ENCODE peak calls at places on chromosome 15, in ten cellular contexts. Z is GM23338; A is ovary; I is OCI-LY7; F is esophagus squamous epithelium; X is neural progenitor cell; Q is CD8-positive, alpha-beta T cell; L is sigmoid colon; V is thoracic aorta; K is CD4-positive, alpha-beta T cell. M is an unnamed sample.

GRCh38 chr15:76140069-76140454 is 80.3 kb downstream of the TMEM266 start:
- DNase-seq in Z (peak), A (no peak), I (no peak), F (no peak), X (peak), Q (no peak), L (no peak), V (no peak), K (no peak), M (no peak)

GRCh38 chr15:61403884-61404283 is 174.8 kb upstream of the RORA start:
- DNase-seq in Z (no peak), A (no peak), I (no peak), F (no peak), X (no peak), Q (no peak), L (no peak), V (no peak), K (no peak), M (no peak)

GRCh38 chr15:32718082-32718821 is 448 bp downstream of the GREM1 start:
- DNase-seq in Z (peak), A (no peak), I (no peak), F (no peak), X (peak), Q (no peak), L (no peak), V (no peak), K (no peak), M (no peak)

GRCh38 chr15:101126618-101127502 is 125.0 kb downstream of the CHSY1 start:
- DNase-seq in Z (no peak), A (no peak), I (no peak), F (no peak), X (peak), Q (no peak), L (no peak), V (no peak), K (no peak), M (no peak)

GRCh38 chr15:79886119-79886518 is 10.7 kb downstream of the MTHFS start:
- DNase-seq in Z (no peak), A (no peak), I (no peak), F (no peak), X (no peak), Q (no peak), L (no peak), V (no peak), K (no peak), M (no peak)

GRCh38 chr15:36571301-36571700 is 8.1 kb upstream of the CDIN1 start:
- DNase-seq in Z (no peak), A (no peak), I (no peak), F (no peak), X (no peak), Q (no peak), L (no peak), V (no peak), K (no peak), M (no peak)

GRCh38 chr15:75902129-75902557 is 1.5 kb upstream of the FBXO22 start:
- DNase-seq in Z (peak), A (no peak), I (no peak), F (no peak), X (peak), Q (no peak), L (no peak), V (no peak), K (no peak), M (no peak)

GRCh38 chr15:66907826-66908502 is 157.4 kb upstream of the SMAD3 start:
- DNase-seq in Z (no peak), A (no peak), I (peak), F (no peak), X (no peak), Q (no peak), L (peak), V (no peak), K (no peak), M (peak)

GRCh38 chr15:47711654-47712053 is 5.7 kb upstream of the SEMA6D start:
- DNase-seq in Z (peak), A (no peak), I (peak), F (no peak), X (peak), Q (no peak), L (no peak), V (no peak), K (no peak), M (no peak)

GRCh38 chr15:26134812-26135211 is 271.7 kb upstream of the ATP10A start:
- DNase-seq in Z (peak), A (no peak), I (no peak), F (no peak), X (no peak), Q (no peak), L (no peak), V (no peak), K (no peak), M (no peak)

GRCh38 chr15:28873585-28874139 is 12.1 kb upstream of the APBA2 start:
- DNase-seq in Z (no peak), A (no peak), I (no peak), F (no peak), X (no peak), Q (no peak), L (no peak), V (no peak), K (no peak), M (no peak)

GRCh38 chr15:73322665-73323373 is 45.9 kb downstream of the HCN4 start:
- DNase-seq in Z (no peak), A (no peak), I (no peak), F (no peak), X (no peak), Q (no peak), L (peak), V (no peak), K (no peak), M (no peak)

GRCh38 chr15:73323956-73324355 is 44.8 kb downstream of the HCN4 start:
- DNase-seq in Z (no peak), A (no peak), I (no peak), F (no peak), X (no peak), Q (no peak), L (peak), V (no peak), K (no peak), M (no peak)

GRCh38 chr15:73324496-73325170 is 44.1 kb downstream of the HCN4 start:
- DNase-seq in Z (no peak), A (no peak), I (no peak), F (no peak), X (no peak), Q (no peak), L (no peak), V (no peak), K (no peak), M (no peak)

GRCh38 chr15:73321496-73322344 is 47.0 kb downstream of the HCN4 start:
- DNase-seq in Z (peak), A (no peak), I (no peak), F (no peak), X (peak), Q (no peak), L (peak), V (no peak), K (no peak), M (no peak)

GRCh38 chr15:73323374-73323955 is 45.3 kb downstream of the HCN4 start:
- DNase-seq in Z (no peak), A (no peak), I (no peak), F (no peak), X (no peak), Q (no peak), L (no peak), V (no peak), K (no peak), M (no peak)
- TF ChIP-seq CTCF in Z (no peak), A (no peak), I (no peak), F (no peak), X (no peak), Q (no peak), L (no peak), V (no peak), K (no peak), M (no peak)

DNA sequence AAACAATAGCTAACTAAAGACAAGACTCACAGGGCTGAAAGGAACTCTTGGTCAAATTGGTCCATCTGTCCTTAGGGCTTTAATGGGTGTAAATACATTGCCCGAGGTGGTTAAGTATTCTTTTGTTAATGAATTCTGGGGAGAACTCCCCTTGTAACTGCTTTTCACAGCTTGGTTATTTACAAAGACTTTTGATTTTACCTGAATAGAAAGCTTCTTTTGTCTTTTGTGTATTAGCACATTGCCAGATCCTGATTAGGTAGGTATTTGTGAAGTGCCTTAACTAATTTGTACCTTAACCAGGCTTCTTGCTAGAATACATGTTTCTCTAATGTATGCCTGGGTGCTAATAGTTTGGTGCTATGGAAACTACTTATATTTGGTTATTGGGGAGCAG is 14.0 kb downstream of the CHD2 start:
- DNase-seq in Z (peak), A (no peak), I (no peak), F (no peak), X (no peak), Q (no peak), L (no peak), V (no peak), K (no peak), M (no peak)
- H3K27ac ChIP-seq in Z (no peak), A (no peak), I (peak), F (peak), X (peak), Q (peak), L (peak), V (peak), K (peak), M (peak)

DNA sequence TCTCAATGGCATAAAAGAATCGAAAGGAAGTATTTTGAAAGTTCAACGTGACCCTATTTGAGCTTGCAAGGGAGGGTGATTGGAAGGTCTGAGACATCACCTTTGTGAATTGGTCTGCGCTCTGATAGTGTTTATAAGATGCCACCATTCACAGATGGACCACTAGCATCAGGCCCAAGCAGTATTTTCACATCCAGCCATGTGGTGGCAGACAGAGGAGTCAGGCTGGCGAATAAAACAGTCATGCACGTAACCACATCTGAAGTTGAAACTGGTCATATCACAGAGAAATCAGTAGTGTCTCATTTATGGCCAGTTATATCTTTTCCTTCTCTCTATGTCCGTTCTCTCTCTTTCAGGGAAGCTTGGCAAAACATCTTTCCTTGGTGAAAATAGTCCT is 170.1 kb upstream of the ONECUT1 start:
- DNase-seq in Z (no peak), A (no peak), I (no peak), F (no peak), X (no peak), Q (no peak), L (no peak), V (no peak), K (no peak), M (no peak)
- TF ChIP-seq CTCF in Z (peak), A (no peak), I (no peak), F (no peak), X (no peak), Q (no peak), L (no peak), V (no peak), K (no peak), M (no peak)

DNA sequence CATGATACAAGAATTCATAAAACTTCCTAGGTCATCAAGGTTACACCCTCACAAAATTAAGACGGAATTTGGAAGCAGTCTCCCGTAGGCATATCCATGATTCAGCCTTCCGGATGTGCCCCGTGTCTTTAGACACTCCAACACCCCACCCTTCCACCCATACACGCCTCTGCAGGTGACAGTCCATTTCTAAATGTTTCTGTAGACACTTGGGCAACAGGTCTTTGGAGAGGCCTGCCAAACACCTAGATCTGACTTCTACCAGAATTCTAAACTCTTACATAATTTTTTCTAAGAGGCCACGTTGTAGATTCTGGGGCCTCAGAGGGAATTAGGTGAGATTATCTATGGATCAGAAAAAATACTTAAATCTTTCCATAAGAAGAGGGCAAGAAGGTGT is 49.9 kb downstream of the LDHAL6B start:
- DNase-seq in Z (no peak), A (no peak), I (no peak), F (no peak), X (no peak), Q (no peak), L (no peak), V (no peak), K (no peak), M (no peak)
- H3K27ac ChIP-seq in Z (no peak), A (no peak), I (no peak), F (no peak), X (no peak), Q (no peak), L (no peak), V (no peak), K (no peak), M (no peak)

GRCh38 chr15:89652666-89653065 is 2.6 kb downstream of the KIF7 start:
- DNase-seq in Z (no peak), A (peak), I (no peak), F (no peak), X (no peak), Q (no peak), L (peak), V (no peak), K (no peak), M (no peak)
- TF ChIP-seq CTCF in Z (peak), A (no peak), I (no peak), F (no peak), X (no peak), Q (no peak), L (no peak), V (no peak), K (no peak), M (no peak)

GRCh38 chr15:68432665-68433064 is 702 bp upstream of the ITGA11 start:
- DNase-seq in Z (no peak), A (no peak), I (no peak), F (no peak), X (no peak), Q (no peak), L (no peak), V (no peak), K (no peak), M (peak)

GRCh38 chr15:68431037-68431791 is 749 bp downstream of the ITGA11 start:
- DNase-seq in Z (peak), A (peak), I (no peak), F (no peak), X (peak), Q (no peak), L (no peak), V (no peak), K (no peak), M (peak)

GRCh38 chr15:68430471-68431036 is 1.4 kb downstream of the ITGA11 start:
- DNase-seq in Z (no peak), A (no peak), I (no peak), F (no peak), X (no peak), Q (no peak), L (no peak), V (no peak), K (no peak), M (no peak)

GRCh38 chr15:68433551-68433950 is 1.6 kb upstream of the ITGA11 start:
- DNase-seq in Z (no peak), A (no peak), I (no peak), F (no peak), X (no peak), Q (no peak), L (no peak), V (no peak), K (no peak), M (no peak)

DNA sequence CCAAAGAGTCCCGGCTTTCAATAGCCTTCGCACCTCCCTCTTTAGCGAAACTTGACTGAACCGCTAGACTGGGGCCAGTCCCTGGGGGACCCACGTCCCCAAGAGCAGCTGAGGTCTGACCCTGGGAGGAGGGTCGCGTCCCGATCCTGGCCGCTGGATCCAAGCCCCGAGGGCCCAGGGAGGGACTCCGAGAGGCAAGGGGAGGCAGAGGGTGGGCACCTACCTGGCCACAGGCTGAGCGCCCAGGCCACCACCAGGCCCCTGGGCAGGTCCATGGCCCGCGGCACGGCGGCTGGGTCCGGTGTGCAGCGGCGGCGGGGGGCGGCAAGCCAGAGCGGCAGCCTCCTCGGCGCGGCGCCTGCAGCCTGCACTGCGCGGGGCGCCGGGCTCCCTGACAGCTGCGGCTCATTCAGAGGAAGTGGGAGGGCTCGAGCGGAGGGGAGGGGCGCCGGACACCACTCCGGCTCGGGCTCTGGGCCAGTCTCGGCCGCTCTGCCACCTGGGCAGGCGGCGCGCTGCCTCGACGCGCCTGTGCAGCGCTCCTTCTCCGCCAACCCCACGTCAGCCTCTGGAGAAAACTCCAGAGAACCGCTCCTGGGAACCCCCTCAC is at the start of gene ITGA11:
- DNase-seq in Z (peak), A (peak), I (no peak), F (no peak), X (peak), Q (no peak), L (peak), V (peak), K (no peak), M (peak)
- H3K27ac ChIP-seq in Z (no peak), A (no peak), I (no peak), F (peak), X (no peak), Q (no peak), L (peak), V (peak), K (no peak), M (peak)

GRCh38 chr15:74295800-74296199 is 59.7 kb downstream of the CCDC33 start:
- DNase-seq in Z (no peak), A (no peak), I (no peak), F (no peak), X (no peak), Q (no peak), L (no peak), V (no peak), K (no peak), M (no peak)

GRCh38 chr15:74291101-74292071 is 55.3 kb downstream of the CCDC33 start:
- DNase-seq in Z (peak), A (peak), I (peak), F (no peak), X (peak), Q (peak), L (peak), V (peak), K (peak), M (peak)

GRCh38 chr15:74290645-74291044 is 54.5 kb downstream of the CCDC33 start:
- DNase-seq in Z (no peak), A (no peak), I (no peak), F (no peak), X (no peak), Q (no peak), L (no peak), V (no peak), K (no peak), M (no peak)

GRCh38 chr15:74293021-74293810 is 57.1 kb downstream of the CCDC33 start:
- DNase-seq in Z (no peak), A (no peak), I (no peak), F (no peak), X (no peak), Q (no peak), L (no peak), V (no peak), K (no peak), M (no peak)

DNA sequence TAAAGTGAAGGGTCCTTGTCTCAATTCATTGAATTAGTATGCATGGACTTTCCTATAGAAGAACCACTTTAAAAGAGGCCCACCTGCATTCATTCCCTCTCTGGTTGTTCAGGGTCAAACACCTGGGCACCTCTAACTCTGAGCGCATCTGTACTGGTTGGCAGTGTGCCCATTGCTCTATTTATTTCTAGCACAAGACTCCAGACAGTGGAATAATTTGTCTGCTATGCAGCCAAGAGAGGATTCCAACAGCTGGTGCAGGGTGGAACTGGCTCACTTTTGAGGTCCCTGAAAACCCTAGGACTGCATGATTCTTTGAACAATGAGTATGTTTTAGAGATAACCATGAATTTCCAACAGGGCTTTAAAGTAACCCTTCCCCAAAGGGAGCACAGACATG is 57.9 kb downstream of the CCDC33 start:
- DNase-seq in Z (no peak), A (no peak), I (no peak), F (no peak), X (no peak), Q (no peak), L (no peak), V (no peak), K (no peak), M (no peak)
- TF ChIP-seq CTCF in Z (no peak), A (no peak), I (no peak), F (no peak), X (no peak), Q (no peak), L (no peak), V (no peak), K (no peak), M (no peak)

DNA sequence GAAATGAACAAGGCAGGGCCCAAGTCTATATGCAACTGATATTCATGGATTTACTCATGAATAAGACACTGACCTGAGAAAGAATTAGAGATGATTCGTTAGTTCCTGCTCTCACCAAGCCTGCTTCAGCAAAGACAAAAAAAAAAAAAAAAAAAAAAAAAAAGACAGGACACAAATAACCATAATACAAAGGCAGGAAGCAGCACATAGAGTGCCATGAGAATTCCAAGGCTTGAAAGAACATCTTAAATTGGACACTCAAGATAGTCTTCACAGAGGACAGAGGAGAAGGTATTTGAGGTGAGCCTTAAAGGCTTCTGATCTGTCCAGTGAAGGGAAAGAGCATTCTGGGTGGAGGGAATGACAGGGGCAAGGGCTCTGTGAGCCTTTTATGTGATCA is 54.8 kb upstream of the NR2E3 start:
- DNase-seq in Z (no peak), A (no peak), I (no peak), F (no peak), X (no peak), Q (no peak), L (no peak), V (no peak), K (no peak), M (no peak)
- H3K27ac ChIP-seq in Z (no peak), A (no peak), I (no peak), F (no peak), X (no peak), Q (no peak), L (no peak), V (no peak), K (no peak), M (no peak)

GRCh38 chr15:96354731-96355560 is 24.4 kb downstream of the NR2F2 start:
- DNase-seq in Z (no peak), A (no peak), I (no peak), F (no peak), X (peak), Q (no peak), L (no peak), V (no peak), K (no peak), M (no peak)
- TF ChIP-seq CTCF in Z (no peak), A (peak), I (no peak), F (peak), X (peak), Q (no peak), L (peak), V (peak), K (no peak), M (peak)

M was measured in coronary artery.